ENCODE peak calls at places on chromosomes 1 and 21, in ten cellular contexts. One of them, this sample, is unnamed.

GRCh38 chr1:84632975-84633427 is 57.3 kb downstream of the SSX2IP start:
- DNase-seq in NCI-H774: no peak
- DNase-seq in T-cell: no peak
- DNase-seq in uterus: no peak
- DNase-seq in HuH-7: no peak
- DNase-seq in ACHN: peak; percentile 82
- DNase-seq in OCI-LY7: no peak
- DNase-seq in activated CD4-positive, alpha-beta T cell treated with anti-CD3 and anti-CD28 coated beads for 48 hours: no peak
- DNase-seq in HS-27A: peak; percentile 36
- DNase-seq in fibroblast of lung: peak; percentile 72
- DNase-seq in this sample: peak; percentile 43

GRCh38 chr1:55192093-55192492 is 23.1 kb downstream of the USP24 start:
- DNase-seq in uterus: no peak
- DNase-seq in NCI-H774: peak; percentile 55
- DNase-seq in T-cell: no peak
- DNase-seq in HuH-7: no peak
- DNase-seq in OCI-LY7: no peak
- DNase-seq in fibroblast of lung: no peak
- DNase-seq in ACHN: no peak
- DNase-seq in HS-27A: no peak
- DNase-seq in activated CD4-positive, alpha-beta T cell treated with anti-CD3 and anti-CD28 coated beads for 48 hours: no peak
- DNase-seq in this sample: no peak

GRCh38 chr1:1308756-1309524 is 543 bp downstream of the PUSL1 start:
- DNase-seq in HS-27A: no peak
- DNase-seq in T-cell: no peak
- DNase-seq in NCI-H774: no peak
- DNase-seq in activated CD4-positive, alpha-beta T cell treated with anti-CD3 and anti-CD28 coated beads for 48 hours: peak; percentile 36
- DNase-seq in ACHN: no peak
- DNase-seq in HuH-7: no peak
- DNase-seq in OCI-LY7: peak; percentile 47
- DNase-seq in uterus: no peak
- DNase-seq in fibroblast of lung: no peak
- DNase-seq in this sample: peak; percentile 46

GRCh38 chr1:44946720-44947059 is 39.7 kb downstream of the EIF2B3 start:
- DNase-seq in ACHN: no peak
- DNase-seq in fibroblast of lung: no peak
- DNase-seq in OCI-LY7: no peak
- DNase-seq in NCI-H774: no peak
- DNase-seq in activated CD4-positive, alpha-beta T cell treated with anti-CD3 and anti-CD28 coated beads for 48 hours: no peak
- DNase-seq in HuH-7: no peak
- DNase-seq in HS-27A: no peak
- DNase-seq in uterus: no peak
- DNase-seq in T-cell: no peak
- DNase-seq in this sample: no peak

GRCh38 chr21:36803801-36804452 is 105.0 kb downstream of the SIM2 start:
- DNase-seq in OCI-LY7: no peak
- DNase-seq in ACHN: no peak
- DNase-seq in fibroblast of lung: no peak
- DNase-seq in HuH-7: no peak
- DNase-seq in T-cell: no peak
- DNase-seq in activated CD4-positive, alpha-beta T cell treated with anti-CD3 and anti-CD28 coated beads for 48 hours: no peak
- DNase-seq in HS-27A: no peak
- DNase-seq in NCI-H774: no peak
- DNase-seq in uterus: no peak
- DNase-seq in this sample: peak; percentile 50

GRCh38 chr21:34956416-34957316 is 92.4 kb downstream of the RUNX1 start:
- DNase-seq in OCI-LY7: no peak
- DNase-seq in HuH-7: no peak
- DNase-seq in fibroblast of lung: no peak
- DNase-seq in NCI-H774: no peak
- DNase-seq in ACHN: no peak
- DNase-seq in activated CD4-positive, alpha-beta T cell treated with anti-CD3 and anti-CD28 coated beads for 48 hours: no peak
- DNase-seq in T-cell: no peak
- DNase-seq in uterus: no peak
- DNase-seq in HS-27A: no peak
- DNase-seq in this sample: no peak

GRCh38 chr1:203311368-203312301 is 6.3 kb downstream of the BTG2 start:
- DNase-seq in HuH-7: no peak
- DNase-seq in ACHN: no peak
- DNase-seq in HS-27A: no peak
- DNase-seq in OCI-LY7: peak; percentile 43
- DNase-seq in activated CD4-positive, alpha-beta T cell treated with anti-CD3 and anti-CD28 coated beads for 48 hours: no peak
- DNase-seq in T-cell: no peak
- DNase-seq in NCI-H774: no peak
- DNase-seq in uterus: no peak
- DNase-seq in fibroblast of lung: no peak
- DNase-seq in this sample: no peak

GRCh38 chr1:8851060-8851459 is 27.4 kb downstream of the ENO1 start:
- DNase-seq in NCI-H774: no peak
- DNase-seq in activated CD4-positive, alpha-beta T cell treated with anti-CD3 and anti-CD28 coated beads for 48 hours: no peak
- DNase-seq in HuH-7: no peak
- DNase-seq in uterus: no peak
- DNase-seq in OCI-LY7: no peak
- DNase-seq in ACHN: no peak
- DNase-seq in T-cell: no peak
- DNase-seq in fibroblast of lung: no peak
- DNase-seq in HS-27A: no peak
- DNase-seq in this sample: no peak

GRCh38 chr1:161013591-161014513 is 7.1 kb downstream of the F11R start:
- DNase-seq in HuH-7: peak; percentile 76
- DNase-seq in OCI-LY7: peak; percentile 88
- DNase-seq in T-cell: peak; percentile 59
- DNase-seq in HS-27A: no peak
- DNase-seq in NCI-H774: no peak
- DNase-seq in uterus: peak; percentile 77
- DNase-seq in ACHN: peak; percentile 78
- DNase-seq in activated CD4-positive, alpha-beta T cell treated with anti-CD3 and anti-CD28 coated beads for 48 hours: peak; percentile 80
- DNase-seq in fibroblast of lung: peak; percentile 87
- DNase-seq in this sample: no peak

GRCh38 chr1:32886012-32886827 is at the start of gene HPCA:
- DNase-seq in fibroblast of lung: peak; percentile 43
- DNase-seq in NCI-H774: no peak
- DNase-seq in ACHN: peak; percentile 74
- DNase-seq in uterus: no peak
- DNase-seq in T-cell: peak; percentile 17
- DNase-seq in HS-27A: no peak
- DNase-seq in activated CD4-positive, alpha-beta T cell treated with anti-CD3 and anti-CD28 coated beads for 48 hours: peak; percentile 66
- DNase-seq in OCI-LY7: no peak
- DNase-seq in HuH-7: peak; percentile 86
- DNase-seq in this sample: peak; percentile 89

GRCh38 chr1:17308593-17308992 is 596 bp downstream of the PADI4 start:
- DNase-seq in uterus: no peak
- DNase-seq in T-cell: no peak
- DNase-seq in fibroblast of lung: no peak
- DNase-seq in HuH-7: no peak
- DNase-seq in ACHN: no peak
- DNase-seq in OCI-LY7: no peak
- DNase-seq in HS-27A: no peak
- DNase-seq in NCI-H774: no peak
- DNase-seq in activated CD4-positive, alpha-beta T cell treated with anti-CD3 and anti-CD28 coated beads for 48 hours: no peak
- DNase-seq in this sample: no peak

GRCh38 chr1:225762002-225762441 is 15.6 kb upstream of the SRP9 start:
- DNase-seq in T-cell: no peak
- DNase-seq in fibroblast of lung: no peak
- DNase-seq in NCI-H774: peak; percentile 11
- DNase-seq in ACHN: no peak
- DNase-seq in HS-27A: no peak
- DNase-seq in uterus: no peak
- DNase-seq in HuH-7: no peak
- DNase-seq in activated CD4-positive, alpha-beta T cell treated with anti-CD3 and anti-CD28 coated beads for 48 hours: no peak
- DNase-seq in OCI-LY7: no peak
- DNase-seq in this sample: peak; percentile 60

GRCh38 chr1:59556802-59557548 is 257.8 kb upstream of the HOOK1 start:
- DNase-seq in ACHN: no peak
- DNase-seq in HuH-7: peak; percentile 39
- DNase-seq in OCI-LY7: no peak
- DNase-seq in T-cell: no peak
- DNase-seq in fibroblast of lung: no peak
- DNase-seq in uterus: no peak
- DNase-seq in HS-27A: no peak
- DNase-seq in NCI-H774: no peak
- DNase-seq in activated CD4-positive, alpha-beta T cell treated with anti-CD3 and anti-CD28 coated beads for 48 hours: no peak
- DNase-seq in this sample: peak; percentile 79

GRCh38 chr1:208450958-208451357 is 206.8 kb upstream of the PLXNA2 start:
- DNase-seq in activated CD4-positive, alpha-beta T cell treated with anti-CD3 and anti-CD28 coated beads for 48 hours: no peak
- DNase-seq in fibroblast of lung: no peak
- DNase-seq in NCI-H774: no peak
- DNase-seq in HS-27A: no peak
- DNase-seq in OCI-LY7: no peak
- DNase-seq in T-cell: no peak
- DNase-seq in uterus: no peak
- DNase-seq in HuH-7: no peak
- DNase-seq in ACHN: no peak
- DNase-seq in this sample: no peak

GRCh38 chr21:39630827-39631226 is 18.1 kb downstream of the B3GALT5 start:
- DNase-seq in NCI-H774: no peak
- DNase-seq in HS-27A: no peak
- DNase-seq in HuH-7: no peak
- DNase-seq in OCI-LY7: no peak
- DNase-seq in ACHN: peak; percentile 66
- DNase-seq in T-cell: no peak
- DNase-seq in uterus: no peak
- DNase-seq in fibroblast of lung: peak; percentile 22
- DNase-seq in activated CD4-positive, alpha-beta T cell treated with anti-CD3 and anti-CD28 coated beads for 48 hours: no peak
- DNase-seq in this sample: peak; percentile 48

GRCh38 chr1:107842241-107842640 is 122.7 kb downstream of the VAV3 start:
- DNase-seq in NCI-H774: no peak
- DNase-seq in HS-27A: no peak
- DNase-seq in activated CD4-positive, alpha-beta T cell treated with anti-CD3 and anti-CD28 coated beads for 48 hours: no peak
- DNase-seq in fibroblast of lung: no peak
- DNase-seq in HuH-7: no peak
- DNase-seq in T-cell: no peak
- DNase-seq in OCI-LY7: peak; percentile 38
- DNase-seq in ACHN: no peak
- DNase-seq in uterus: no peak
- DNase-seq in this sample: no peak

GRCh38 chr1:234230414-234230862 is 142.8 kb upstream of the COA6 start:
- DNase-seq in HS-27A: no peak
- DNase-seq in ACHN: no peak
- DNase-seq in NCI-H774: peak; percentile 71
- DNase-seq in T-cell: no peak
- DNase-seq in HuH-7: no peak
- DNase-seq in OCI-LY7: no peak
- DNase-seq in fibroblast of lung: no peak
- DNase-seq in activated CD4-positive, alpha-beta T cell treated with anti-CD3 and anti-CD28 coated beads for 48 hours: no peak
- DNase-seq in uterus: no peak
- DNase-seq in this sample: peak; percentile 89

GRCh38 chr1:2567083-2567679 is 11.0 kb downstream of the TNFRSF14 start:
- DNase-seq in HS-27A: no peak
- DNase-seq in OCI-LY7: no peak
- DNase-seq in NCI-H774: no peak
- DNase-seq in activated CD4-positive, alpha-beta T cell treated with anti-CD3 and anti-CD28 coated beads for 48 hours: no peak
- DNase-seq in T-cell: no peak
- DNase-seq in ACHN: no peak
- DNase-seq in HuH-7: no peak
- DNase-seq in uterus: no peak
- DNase-seq in fibroblast of lung: no peak
- DNase-seq in this sample: no peak

GRCh38 chr21:45047257-45047656 is 27.1 kb upstream of the ADARB1 start:
- DNase-seq in NCI-H774: no peak
- DNase-seq in T-cell: no peak
- DNase-seq in HuH-7: no peak
- DNase-seq in HS-27A: no peak
- DNase-seq in OCI-LY7: no peak
- DNase-seq in uterus: no peak
- DNase-seq in activated CD4-positive, alpha-beta T cell treated with anti-CD3 and anti-CD28 coated beads for 48 hours: no peak
- DNase-seq in ACHN: no peak
- DNase-seq in fibroblast of lung: no peak
- DNase-seq in this sample: no peak